ENCODE peak calls at places on chromosomes 1 and 21, in six cellular contexts. W, C, Y, T, M and S are unnamed samples.

GRCh38 chr21:27240901-27241300 is 274.0 kb upstream of the ADAMTS5 start:
- DNase-seq in W (no peak), C (no peak), Y (no peak), T (no peak), M (no peak), S (no peak)

GRCh38 chr1:26234644-26235384 is 814 bp downstream of the CEP85 start:
- DNase-seq in W (no peak), C (no peak), Y (no peak), T (no peak), M (no peak), S (no peak)

GRCh38 chr21:25997788-25998611 is 172.6 kb downstream of the APP start:
- DNase-seq in W (no peak), C (peak; percentile 74), Y (no peak), T (no peak), M (no peak), S (peak; percentile 73)

GRCh38 chr1:172498858-172499257 is 34.1 kb upstream of the SUCO start:
- DNase-seq in W (no peak), C (no peak), Y (no peak), T (no peak), M (no peak), S (no peak)

GRCh38 chr1:228647523-228648444 is 87.5 kb upstream of the RHOU start:
- DNase-seq in W (no peak), C (peak; percentile 90), Y (peak; percentile 57), T (peak; percentile 78), M (peak; percentile 75), S (peak; percentile 28)

GRCh38 chr1:22525211-22525610 is 38.1 kb upstream of the EPHA8 start:
- DNase-seq in W (no peak), C (no peak), Y (no peak), T (no peak), M (no peak), S (no peak)

GRCh38 chr1:192903142-192903541 is 94.3 kb downstream of the RGS2 start:
- DNase-seq in W (no peak), C (no peak), Y (no peak), T (no peak), M (no peak), S (no peak)

GRCh38 chr1:198687429-198687828 is 48.6 kb downstream of the PTPRC start:
- DNase-seq in W (no peak), C (no peak), Y (no peak), T (no peak), M (no peak), S (no peak)

GRCh38 chr1:4724695-4725250 is 70.4 kb downstream of the AJAP1 start:
- DNase-seq in W (no peak), C (no peak), Y (no peak), T (no peak), M (no peak), S (no peak)
- H3K9me3 ChIP-seq in W (peaks cover 98% of the 10 kb centered on the region), C (no peaks in the 10 kb centered on the region), Y (no peaks in the 10 kb centered on the region), T (no peaks in the 10 kb centered on the region), M (no peaks in the 10 kb centered on the region), S (no peaks in the 10 kb centered on the region)

GRCh38 chr1:31665264-31665878 is 20.7 kb upstream of the PEF1 start:
- DNase-seq in W (no peak), C (no peak), Y (no peak), T (no peak), M (no peak), S (no peak)
- H3K27ac ChIP-seq in W (peak overlapping the region; percentile 11), C (no peak overlapping the region), Y (no peak overlapping the region), T (no peak overlapping the region), M (no peak overlapping the region), S (no peak overlapping the region)

DNA sequence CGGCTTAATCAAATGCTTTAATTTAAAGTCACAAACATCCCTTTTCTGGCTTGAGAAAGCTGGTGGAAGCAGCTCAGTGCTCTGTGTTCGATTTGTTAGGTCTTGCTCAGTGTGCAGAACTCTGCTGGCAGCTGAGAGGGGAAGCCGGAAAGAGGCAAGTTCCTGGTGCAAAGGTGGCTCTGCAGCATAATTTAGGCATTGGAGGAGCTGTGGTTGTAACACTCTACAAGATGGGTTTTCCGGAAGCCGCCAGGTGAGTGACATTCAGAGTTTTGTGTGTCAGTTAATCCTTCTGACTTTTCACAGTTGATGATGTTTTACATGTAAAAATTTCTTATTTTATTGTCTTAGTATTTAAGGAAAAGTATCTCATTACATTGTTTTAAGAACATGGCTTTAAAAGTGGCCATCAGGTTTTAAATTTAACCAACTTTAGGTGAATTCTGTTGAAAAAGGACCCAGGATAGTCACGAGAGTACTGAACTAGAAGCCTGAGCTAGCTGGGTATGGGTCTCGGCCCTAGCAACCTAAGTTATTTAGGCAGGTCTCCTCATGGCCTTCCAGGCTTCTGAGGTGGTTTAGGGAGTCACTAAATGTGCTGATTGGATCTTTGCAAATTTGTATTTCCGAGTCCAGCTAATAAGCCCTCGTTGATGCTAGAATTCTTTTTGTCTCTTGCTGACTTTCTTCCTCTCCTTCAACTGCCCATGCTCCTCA is 47.1 kb upstream of the PODN start:
- DNase-seq in W (peak; percentile 74), C (peak; percentile 90), Y (peak; percentile 65), T (peak; percentile 58), M (peak; percentile 90), S (peak; percentile 82)
- TF ChIP-seq CTCF in W (no peak), C (no peak), Y (no peak), T (no peak), M (no peak), S (no peak)

GRCh38 chr1:48190893-48191292 is 31.6 kb upstream of the SLC5A9 start:
- DNase-seq in W (no peak), C (no peak), Y (no peak), T (no peak), M (no peak), S (no peak)
- H3K9me3 ChIP-seq in W (peaks cover 8% of the 10 kb centered on the region), C (peaks cover 73% of the 10 kb centered on the region), Y (no peaks in the 10 kb centered on the region), T (peaks cover 38% of the 10 kb centered on the region), M (peaks cover 33% of the 10 kb centered on the region), S (peaks cover 24% of the 10 kb centered on the region)

GRCh38 chr1:14539309-14539708 is 59.2 kb upstream of the KAZN start:
- DNase-seq in W (no peak), C (no peak), Y (no peak), T (no peak), M (no peak), S (no peak)

GRCh38 chr1:14538335-14538734 is 60.1 kb upstream of the KAZN start:
- DNase-seq in W (no peak), C (peak; percentile 50), Y (no peak), T (no peak), M (no peak), S (peak; percentile 13)

GRCh38 chr1:14541348-14541747 is 57.1 kb upstream of the KAZN start:
- DNase-seq in W (no peak), C (no peak), Y (no peak), T (no peak), M (no peak), S (no peak)

GRCh38 chr1:14543191-14543849 is 55.2 kb upstream of the KAZN start:
- DNase-seq in W (no peak), C (no peak), Y (no peak), T (no peak), M (no peak), S (no peak)

GRCh38 chr1:14539953-14540563 is 58.4 kb upstream of the KAZN start:
- DNase-seq in W (no peak), C (no peak), Y (no peak), T (no peak), M (no peak), S (no peak)
- H3K27ac ChIP-seq in W (no peak overlapping the region), C (peak overlapping the region; percentile 92), Y (no peak overlapping the region), T (no peak overlapping the region), M (no peak overlapping the region), S (no peak overlapping the region)

GRCh38 chr1:114756009-114756892 is 1.5 kb downstream of the CSDE1 start:
- DNase-seq in W (no peak), C (no peak), Y (no peak), T (no peak), M (no peak), S (no peak)

GRCh38 chr1:114756949-114757454 is 782 bp downstream of the CSDE1 start:
- DNase-seq in W (no peak), C (no peak), Y (peak; percentile 77), T (no peak), M (peak; percentile 87), S (peak; percentile 10)

GRCh38 chr1:114755006-114755936 is 2.5 kb downstream of the CSDE1 start:
- DNase-seq in W (no peak), C (no peak), Y (no peak), T (no peak), M (no peak), S (no peak)

GRCh38 chr1:114758251-114758832 is 558 bp upstream of the CSDE1 start:
- DNase-seq in W (no peak), C (no peak), Y (no peak), T (no peak), M (no peak), S (no peak)

DNA sequence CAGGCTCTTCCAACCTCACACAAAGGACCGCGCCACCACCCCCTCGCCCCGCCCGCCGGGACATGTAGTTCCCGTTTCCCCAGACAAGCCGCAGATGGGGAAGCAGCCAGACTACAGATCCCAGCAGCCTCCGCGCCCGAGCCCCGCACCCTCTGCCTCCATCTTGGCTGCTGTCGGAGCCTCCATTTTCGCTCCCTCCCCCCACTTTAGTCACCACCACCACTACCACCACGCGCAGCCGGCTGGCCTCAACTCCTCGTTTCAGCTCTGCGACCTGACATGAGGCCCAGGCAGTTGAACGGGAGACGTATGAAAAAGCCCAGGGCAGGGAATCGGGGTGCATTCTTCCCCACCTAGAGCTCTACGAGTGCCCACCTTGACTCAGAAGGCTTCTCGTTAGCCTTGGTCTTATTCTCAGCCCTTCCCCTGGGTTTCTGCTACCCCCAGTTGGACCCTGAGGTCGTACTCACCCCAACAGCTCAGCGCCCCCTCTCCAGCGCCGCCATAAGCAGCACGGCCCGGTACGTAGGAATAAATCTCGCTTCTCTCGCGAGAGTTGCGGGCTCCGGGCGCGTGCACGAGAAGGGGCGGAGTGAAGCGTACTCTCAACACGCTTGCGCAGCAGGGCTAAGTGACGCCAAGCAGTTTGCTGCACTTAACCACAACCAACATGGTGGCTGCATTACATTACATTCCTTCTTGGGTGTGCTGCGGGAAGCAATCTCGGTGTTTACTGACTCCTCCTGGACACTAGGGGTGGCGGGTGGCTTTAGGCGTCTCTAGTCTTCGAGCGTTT is at the start of gene CSDE1:
- DNase-seq in W (peak; percentile 98), C (peak; percentile 99), Y (peak; percentile 99), T (peak; percentile 95), M (peak; percentile 99), S (peak; percentile 97)
- TF ChIP-seq CTCF in W (peak; percentile 58), C (peak; percentile 68), Y (peak; percentile 55), T (peak; percentile 67), M (peak; percentile 42), S (peak; percentile 73)

GRCh38 chr1:174898102-174898802 is 101.5 kb upstream of the CACYBP start:
- DNase-seq in W (no peak), C (no peak), Y (no peak), T (no peak), M (no peak), S (no peak)

GRCh38 chr1:174902531-174903099 is 97.1 kb upstream of the CACYBP start:
- DNase-seq in W (no peak), C (no peak), Y (no peak), T (no peak), M (no peak), S (no peak)
- H3K9me3 ChIP-seq in W (no peaks in the 10 kb centered on the region), C (peaks cover 19% of the 10 kb centered on the region), Y (no peaks in the 10 kb centered on the region), T (no peaks in the 10 kb centered on the region), M (peaks cover 48% of the 10 kb centered on the region), S (peaks cover 4% of the 10 kb centered on the region)